ENCODE peak calls at places on chromosome 10, in nine cellular contexts. S is BE2C, M is fibroblast of lung, D is HCT116, J is heart right ventricle, Z is right lobe of liver, F is mesenchymal stem cell, C is aorta, B is MM.1S. G is an unnamed sample. For H3K9me3, the result is how much of the 10 kb centered on the place peaks cover.

GRCh38 chr10:77828376-77828775 is 98.2 kb downstream of the DLG5 start:
- DNase-seq in F (no peak), C (no peak), Z (no peak), J (no peak), B (no peak), M (no peak), S (no peak), D (no peak), G (no peak)

GRCh38 chr10:8670461-8670860 is 616.0 kb downstream of the GATA3 start:
- DNase-seq in B (no peak), F (no peak), Z (no peak), S (no peak), D (no peak), C (no peak), M (no peak), J (no peak), G (no peak)

GRCh38 chr10:97135464-97135863 is 50.3 kb downstream of the SLIT1 start:
- DNase-seq in Z (no peak), D (no peak), J (no peak), C (no peak), B (no peak), S (no peak), F (no peak), M (no peak), G (no peak)

GRCh38 chr10:18860591-18861205 is 187.9 kb upstream of the MALRD1 start:
- DNase-seq in J (no peak), B (no peak), S (no peak), M (peak), F (no peak), C (no peak), Z (no peak), D (no peak), G (no peak)

GRCh38 chr10:14356921-14357320 is 26.2 kb upstream of the FRMD4A start:
- DNase-seq in F (no peak), D (no peak), M (peak), B (no peak), J (no peak), C (no peak), S (no peak), Z (no peak), G (peak)

GRCh38 chr10:46273506-46274477 is 13.0 kb upstream of the ANTXRL start:
- DNase-seq in S (peak), J (no peak), Z (peak), D (no peak), M (no peak), C (no peak), F (no peak), B (no peak), G (no peak)

GRCh38 chr10:94991243-94991888 is 52.9 kb downstream of the CYP2C9 start:
- DNase-seq in F (no peak), M (no peak), D (peak), C (no peak), S (no peak), B (no peak), Z (peak), J (no peak), G (no peak)

GRCh38 chr10:127216786-127217185 is 20.4 kb upstream of the INSYN2A start:
- DNase-seq in D (no peak), F (no peak), Z (no peak), M (peak), J (no peak), B (no peak), S (no peak), C (no peak), G (peak)

GRCh38 chr10:90319188-90319914 is 538.5 kb downstream of the HTR7 start:
- DNase-seq in F (peak), C (no peak), S (no peak), D (peak), M (peak), B (no peak), Z (no peak), J (no peak), G (peak)

GRCh38 chr10:5033061-5033770 is 29.6 kb upstream of the AKR1C2 start:
- DNase-seq in B (no peak), F (peak), M (peak), C (no peak), S (no peak), Z (no peak), D (no peak), J (no peak), G (no peak)

GRCh38 chr10:125089486-125089885 is 70.9 kb downstream of the CTBP2 start:
- DNase-seq in M (no peak), C (no peak), F (no peak), S (no peak), D (no peak), J (no peak), B (no peak), Z (no peak), G (no peak)

GRCh38 chr10:48798486-48799254 is 114.0 kb downstream of the WDFY4 start:
- DNase-seq in M (no peak), S (no peak), C (no peak), J (no peak), Z (no peak), B (no peak), D (no peak), F (peak), G (no peak)

GRCh38 chr10:73553726-73554125 is 37.4 kb downstream of the USP54 start:
- DNase-seq in B (no peak), Z (no peak), C (no peak), F (no peak), J (no peak), D (no peak), M (no peak), S (no peak), G (peak)

GRCh38 chr10:89744021-89744420 is 42.6 kb downstream of the KIF20B start:
- DNase-seq in F (peak), D (no peak), M (peak), Z (no peak), B (no peak), C (no peak), S (no peak), J (no peak), G (no peak)

GRCh38 chr10:6067457-6067856 is 5.3 kb upstream of the IL2RA start:
- DNase-seq in F (no peak), J (no peak), D (no peak), M (no peak), Z (no peak), C (no peak), S (no peak), B (no peak), G (no peak)

GRCh38 chr10:101569465-101569837 is 18.6 kb downstream of the POLL start:
- DNase-seq in B (no peak), D (no peak), C (no peak), S (peak), M (no peak), J (no peak), Z (no peak), F (no peak), G (no peak)

GRCh38 chr10:107442035-107442505 is 277.6 kb upstream of the SORCS1 start:
- DNase-seq in J (no peak), D (no peak), Z (no peak), B (peak), C (no peak), M (peak), S (no peak), F (peak), G (peak)

GRCh38 chr10:106506509-106507265 is 657.8 kb downstream of the SORCS1 start:
- DNase-seq in Z (no peak), J (no peak), M (no peak), D (no peak), S (no peak), F (no peak), B (no peak), C (no peak), G (no peak)

GRCh38 chr10:121591186-121591585 is 7.1 kb downstream of the FGFR2 start:
- DNase-seq in M (no peak), Z (no peak), S (no peak), F (no peak), J (no peak), B (no peak), C (no peak), D (no peak), G (no peak)

GRCh38 chr10:68406111-68406814 is 814 bp downstream of the RUFY2 start:
- DNase-seq in C (peak), Z (peak), M (peak), B (peak), F (peak), D (no peak), S (peak), J (peak), G (peak)

GRCh38 chr10:93875032-93875358 is 18.8 kb upstream of the SLC35G1 start:
- DNase-seq in Z (no peak), D (no peak), C (no peak), M (no peak), B (no peak), S (no peak), F (no peak), J (no peak), G (no peak)

GRCh38 chr10:127982601-127983000 is 75.7 kb downstream of the PTPRE start:
- DNase-seq in D (no peak), M (no peak), S (no peak), B (no peak), C (no peak), F (no peak), J (no peak), Z (peak), G (no peak)

GRCh38 chr10:3950676-3951275 is 165.8 kb upstream of the KLF6 start:
- DNase-seq in S (no peak), B (no peak), Z (no peak), D (no peak), J (no peak), C (no peak), M (no peak), F (no peak), G (no peak)

GRCh38 chr10:89419548-89419947 is 5.2 kb downstream of the IFIT5 start:
- DNase-seq in S (no peak), Z (no peak), B (no peak), F (peak), D (no peak), M (peak), C (no peak), J (no peak), G (no peak)

GRCh38 chr10:87786421-87786820 is 31.6 kb downstream of the ATAD1 start:
- DNase-seq in Z (no peak), J (no peak), C (no peak), F (no peak), S (no peak), D (no peak), M (no peak), B (no peak), G (no peak)

GRCh38 chr10:77442790-77443189 is 194.8 kb downstream of the KCNMA1 start:
- DNase-seq in D (no peak), F (no peak), M (no peak), Z (no peak), B (no peak), S (no peak), C (no peak), J (no peak), G (no peak)

GRCh38 chr10:36188461-36188860 is 546.4 kb upstream of the FZD8 start:
- DNase-seq in F (no peak), D (no peak), M (no peak), J (no peak), B (no peak), S (no peak), C (no peak), Z (no peak), G (peak)

GRCh38 chr10:127492607-127493250 is 56.4 kb upstream of the NPS start:
- DNase-seq in M (no peak), Z (no peak), D (peak), C (no peak), J (no peak), F (no peak), S (no peak), B (no peak), G (no peak)

GRCh38 chr10:50242777-50243176 is 8.5 kb downstream of the ASAH2 start:
- DNase-seq in J (no peak), S (no peak), M (no peak), Z (no peak), F (no peak), D (no peak), C (no peak), B (no peak), G (no peak)

GRCh38 chr10:73744690-73744994 is 470 bp downstream of the SEC24C start:
- DNase-seq in D (no peak), M (peak), B (peak), J (no peak), F (peak), S (peak), Z (no peak), C (peak), G (peak)

GRCh38 chr10:15472008-15472407 is 100.9 kb upstream of the FAM171A1 start:
- DNase-seq in C (no peak), S (no peak), B (no peak), M (no peak), D (no peak), J (no peak), Z (no peak), F (peak), G (no peak)
- H3K4me3 ChIP-seq in C (no peak), S (no peak), B (no peak), M (no peak), D (no peak), J (no peak), Z (no peak), F (no peak), G (no peak)

GRCh38 chr10:70174058-70174741 is 3.9 kb upstream of the SAR1A start:
- DNase-seq in Z (no peak), M (no peak), C (no peak), D (no peak), J (no peak), S (no peak), F (no peak), B (peak), G (no peak)

GRCh38 chr10:70175516-70175915 is 5.2 kb upstream of the SAR1A start:
- DNase-seq in C (no peak), J (no peak), B (no peak), M (no peak), F (no peak), Z (no peak), S (no peak), D (no peak), G (no peak)

GRCh38 chr10:70178139-70178725 is 7.9 kb upstream of the SAR1A start:
- DNase-seq in S (no peak), C (no peak), D (no peak), B (no peak), F (no peak), Z (no peak), M (no peak), J (no peak), G (no peak)

GRCh38 chr10:70176441-70176840 is 6.1 kb upstream of the SAR1A start:
- DNase-seq in M (no peak), J (no peak), S (no peak), Z (no peak), C (no peak), F (no peak), D (no peak), B (no peak), G (no peak)
- H3K9me3 ChIP-seq in M (under half), J (under half), S (under half), Z (under half), C (under half), F (under half), D (under half), B (under half), G (under half)

DNA sequence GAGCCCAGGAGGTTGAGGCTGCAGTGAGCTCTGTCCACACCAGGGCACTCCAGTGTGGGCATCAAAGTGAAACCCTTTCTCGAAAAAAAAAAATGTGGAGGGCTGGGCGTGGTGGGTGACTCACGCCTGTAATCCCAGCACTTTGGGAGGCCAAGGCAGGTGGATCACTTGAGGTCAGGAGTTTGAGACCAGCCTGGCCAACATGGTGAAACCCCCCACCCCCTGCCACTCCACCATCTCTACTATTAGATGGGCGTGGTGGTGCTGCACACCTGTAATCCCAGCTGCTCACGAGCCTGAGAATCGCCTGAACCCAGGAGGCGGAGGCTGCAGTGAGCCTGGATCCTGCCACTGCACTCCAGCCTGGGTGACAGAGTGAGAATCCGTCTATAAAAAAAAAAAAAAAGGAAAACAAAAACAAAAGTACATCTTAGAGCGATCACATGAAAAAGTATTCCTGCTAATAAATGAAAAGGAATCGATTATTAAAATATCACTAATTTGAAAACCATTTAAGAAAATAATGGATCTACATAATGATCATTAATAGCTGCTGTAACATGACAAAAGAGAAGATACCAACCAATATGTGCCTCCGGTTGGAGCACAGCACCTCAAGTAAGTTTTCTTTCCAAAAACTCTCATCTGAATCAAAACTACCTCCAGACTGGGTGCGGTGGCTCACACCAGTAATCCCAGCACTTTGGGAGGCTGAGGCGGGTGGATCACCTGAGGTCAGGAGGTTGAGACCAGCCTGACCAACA is 4.9 kb downstream of the HNRNPF start:
- DNase-seq in D (no peak), J (no peak), B (peak), S (no peak), M (no peak), F (no peak), Z (no peak), C (no peak), G (no peak)
- H3K4me3 ChIP-seq in D (peak), J (no peak), B (peak), S (no peak), M (no peak), F (no peak), Z (no peak), C (no peak), G (no peak)

GRCh38 chr10:130484131-130484911 is 348.1 kb downstream of the GLRX3 start:
- DNase-seq in F (no peak), M (no peak), S (no peak), Z (peak), J (no peak), C (no peak), B (no peak), D (no peak), G (no peak)
- H3K9me3 ChIP-seq in F (under half), M (under half), S (under half), Z (under half), J (under half), C (under half), B (under half), D (under half), G (under half)

GRCh38 chr10:132330486-132330833 is 1.5 kb upstream of the LRRC27 start:
- DNase-seq in F (no peak), S (no peak), J (no peak), D (no peak), B (no peak), C (no peak), Z (no peak), M (no peak), G (no peak)

GRCh38 chr10:132328130-132328529 is 3.9 kb upstream of the LRRC27 start:
- DNase-seq in Z (no peak), B (no peak), S (no peak), M (no peak), C (no peak), D (no peak), J (no peak), F (no peak), G (no peak)

GRCh38 chr10:132328738-132329137 is 3.3 kb upstream of the LRRC27 start:
- DNase-seq in M (no peak), F (no peak), Z (no peak), D (no peak), S (peak), B (no peak), J (peak), C (no peak), G (no peak)

GRCh38 chr10:132331259-132331955 is 586 bp upstream of the LRRC27 start:
- DNase-seq in C (no peak), B (no peak), Z (no peak), F (no peak), M (no peak), J (no peak), D (no peak), S (no peak), G (no peak)

GRCh38 chr10:132329565-132330485 is 2.2 kb upstream of the LRRC27 start:
- DNase-seq in F (peak), J (no peak), D (no peak), B (peak), M (peak), Z (no peak), C (no peak), S (no peak), G (no peak)
- H3K4me3 ChIP-seq in F (peak), J (peak), D (peak), B (peak), M (peak), Z (peak), C (no peak), S (peak), G (no peak)

GRCh38 chr10:85615556-85615955 is 751.0 kb downstream of the GRID1 start:
- DNase-seq in S (no peak), D (no peak), Z (no peak), F (no peak), B (no peak), C (no peak), J (no peak), M (no peak), G (no peak)

GRCh38 chr10:85613391-85613790 is 753.2 kb downstream of the GRID1 start:
- DNase-seq in F (no peak), Z (no peak), M (no peak), S (no peak), C (no peak), B (no peak), D (no peak), J (no peak), G (no peak)

GRCh38 chr10:85614566-85614965 is 752.0 kb downstream of the GRID1 start:
- DNase-seq in J (no peak), Z (no peak), F (no peak), B (no peak), D (no peak), M (no peak), C (no peak), S (no peak), G (no peak)

GRCh38 chr10:85612833-85613232 is 753.8 kb downstream of the GRID1 start:
- DNase-seq in D (peak), S (no peak), C (no peak), M (no peak), B (peak), Z (no peak), J (no peak), F (no peak), G (no peak)

DNA sequence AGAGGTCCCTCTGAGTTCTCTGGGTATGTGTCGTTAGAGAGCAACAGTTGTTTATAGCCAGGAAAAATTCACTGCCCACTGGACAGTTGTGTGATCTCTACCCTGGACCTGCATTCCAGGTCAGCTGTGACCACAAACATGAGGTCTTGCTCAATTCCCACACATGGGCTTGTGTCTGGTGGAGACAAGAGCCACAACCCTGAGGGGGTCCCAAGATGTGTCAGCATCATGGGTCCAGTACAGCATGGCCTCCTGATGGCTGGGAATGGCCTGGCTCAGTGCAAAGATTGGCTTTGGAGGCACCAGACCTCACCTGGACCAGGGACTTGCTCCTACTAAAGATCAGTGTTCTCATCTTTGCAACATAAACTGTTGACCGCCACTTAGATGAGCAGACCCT is 751.6 kb downstream of the GRID1 start:
- DNase-seq in M (no peak), Z (no peak), B (no peak), C (no peak), D (no peak), S (no peak), F (peak), J (no peak), G (no peak)
- H3K9me3 ChIP-seq in M (under half), Z (under half), B (under half), C (under half), D (under half), S (under half), F (under half), J (under half), G (under half)

DNA sequence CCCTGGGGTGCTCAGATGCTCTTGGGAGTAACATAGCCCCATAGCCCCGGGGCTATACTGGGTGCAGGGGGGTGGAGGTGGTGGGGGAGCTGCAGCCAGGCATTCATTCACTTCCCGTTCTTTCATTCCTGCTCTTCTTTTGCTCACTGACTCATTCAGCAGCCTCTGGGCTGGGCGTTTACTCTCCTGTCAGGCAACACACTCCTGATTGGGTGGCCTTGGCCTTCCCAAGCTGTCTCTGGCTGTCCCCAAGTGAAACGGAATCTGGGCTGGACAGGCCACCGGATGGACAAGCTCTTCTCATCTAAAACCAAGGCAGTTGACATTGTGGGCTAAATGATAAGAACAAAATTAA is 34.6 kb downstream of the CHST3 start:
- DNase-seq in D (no peak), F (peak), Z (no peak), S (peak), B (no peak), M (peak), J (peak), C (peak), G (peak)
- H3K4me3 ChIP-seq in D (no peak), F (no peak), Z (no peak), S (peak), B (no peak), M (no peak), J (no peak), C (no peak), G (peak)

G was measured in SJCRH30.